ENCODE peak calls at places on chromosome 15, in seven cellular contexts. T, J, A, R, Q, V and N are unnamed samples.

GRCh38 chr15:68417897-68418296 is 14.1 kb downstream of the ITGA11 start:
- DNase-seq in T (peak; percentile 44), J (no peak), Q (no peak), V (no peak), A (no peak), R (no peak), N (no peak)

GRCh38 chr15:29685156-29686078 is 136.9 kb downstream of the TJP1 start:
- DNase-seq in V (peak; percentile 69), A (no peak), J (no peak), R (peak; percentile 66), Q (peak; percentile 71), T (no peak), N (no peak)

GRCh38 chr15:41955100-41955499 is 17.3 kb downstream of the EHD4 start:
- DNase-seq in T (peak; percentile 23), A (no peak), Q (no peak), R (no peak), J (no peak), V (no peak), N (no peak)

GRCh38 chr15:26662226-26662750 is 110.6 kb downstream of the GABRB3 start:
- DNase-seq in V (no peak), A (no peak), T (no peak), R (no peak), Q (no peak), J (no peak), N (no peak)

GRCh38 chr15:42175671-42176070 is 19.2 kb upstream of the PLA2G4F start:
- DNase-seq in T (no peak), R (no peak), A (no peak), J (no peak), V (no peak), Q (no peak), N (no peak)

GRCh38 chr15:41917767-41918430 is 24.0 kb upstream of the SPTBN5 start:
- DNase-seq in J (no peak), V (peak; percentile 55), R (peak; percentile 86), A (no peak), Q (peak; percentile 75), T (peak; percentile 76), N (no peak)

GRCh38 chr15:56733131-56734012 is at the start of gene ZNF280D:
- DNase-seq in V (peak; percentile 91), A (peak; percentile 77), Q (peak; percentile 92), R (peak; percentile 84), T (peak; percentile 88), J (peak; percentile 88), N (peak; percentile 53)

GRCh38 chr15:59174846-59175831 is 31.5 kb upstream of the LDHAL6B start:
- DNase-seq in A (peak; percentile 70), V (peak; percentile 66), J (peak; percentile 57), Q (peak; percentile 88), T (peak; percentile 76), R (peak; percentile 62), N (peak; percentile 60)

GRCh38 chr15:42584031-42584765 is 8.8 kb downstream of the STARD9 start:
- DNase-seq in V (no peak), Q (peak; percentile 31), J (no peak), R (peak; percentile 64), T (no peak), A (no peak), N (no peak)

GRCh38 chr15:40915679-40916078 is 13.5 kb upstream of the DLL4 start:
- DNase-seq in T (no peak), V (no peak), A (no peak), Q (no peak), J (no peak), R (no peak), N (no peak)

GRCh38 chr15:80106051-80106450 is 46.6 kb downstream of the ZFAND6 start:
- DNase-seq in J (no peak), R (peak; percentile 64), V (no peak), T (no peak), Q (peak; percentile 62), A (no peak), N (no peak)

GRCh38 chr15:39482467-39482866 is 98.4 kb upstream of the THBS1 start:
- DNase-seq in R (no peak), Q (no peak), V (no peak), T (no peak), J (no peak), A (no peak), N (no peak)

GRCh38 chr15:98823012-98823458 is 174.7 kb downstream of the IGF1R start:
- DNase-seq in J (no peak), Q (peak; percentile 81), R (peak; percentile 87), T (no peak), A (no peak), V (peak; percentile 79), N (no peak)

GRCh38 chr15:70474682-70475438 is 288.5 kb downstream of the UACA start:
- DNase-seq in Q (peak; percentile 91), J (no peak), T (peak; percentile 83), A (peak; percentile 74), V (peak; percentile 91), R (peak; percentile 98), N (no peak)

GRCh38 chr15:35067501-35068347 is 17.4 kb downstream of the NANOGP8 start:
- DNase-seq in V (no peak), Q (no peak), J (no peak), T (no peak), A (no peak), R (no peak), N (no peak)

GRCh38 chr15:74060251-74060650 is 22.1 kb downstream of the GOLGA6A start:
- DNase-seq in J (no peak), V (no peak), A (no peak), Q (no peak), T (no peak), R (no peak), N (no peak)

GRCh38 chr15:94335616-94336015 is 104.3 kb downstream of the MCTP2 start:
- DNase-seq in J (no peak), T (no peak), A (no peak), R (no peak), Q (no peak), V (peak; percentile 14), N (no peak)

GRCh38 chr15:20344601-20345400 is 196.8 kb downstream of the GOLGA6L6 start:
- DNase-seq in R (no peak), T (no peak), V (no peak), J (no peak), A (no peak), Q (no peak), N (no peak)

GRCh38 chr15:78264304-78265136 is at the start of gene DNAJA4:
- DNase-seq in Q (peak; percentile 32), T (peak; percentile 66), J (peak; percentile 44), R (no peak), V (peak; percentile 50), A (peak; percentile 61), N (peak; percentile 56)

GRCh38 chr15:52529289-52529929 is 729 bp upstream of the MYO5A start:
- DNase-seq in R (no peak), A (no peak), V (no peak), Q (no peak), T (no peak), J (no peak), N (peak; percentile 66)

GRCh38 chr15:59791646-59792208 is 102.6 kb upstream of the BNIP2 start:
- DNase-seq in A (no peak), Q (no peak), V (no peak), T (no peak), J (no peak), R (peak; percentile 10), N (no peak)

GRCh38 chr15:76078285-76078863 is 18.6 kb downstream of the TMEM266 start:
- DNase-seq in V (no peak), A (no peak), J (no peak), T (no peak), R (no peak), Q (no peak), N (no peak)

GRCh38 chr15:48627260-48627969 is 18.1 kb downstream of the FBN1 start:
- DNase-seq in A (no peak), T (no peak), V (peak; percentile 31), R (peak; percentile 70), J (no peak), Q (peak; percentile 90), N (no peak)

GRCh38 chr15:66254364-66255292 is 1.1 kb upstream of the MEGF11 start:
- DNase-seq in V (no peak), J (no peak), A (no peak), R (no peak), Q (no peak), T (no peak), N (no peak)

GRCh38 chr15:63752075-63752684 is 81.6 kb downstream of the HERC1 start:
- DNase-seq in T (no peak), Q (peak; percentile 80), A (peak; percentile 46), J (no peak), V (peak; percentile 53), R (peak; percentile 63), N (no peak)

GRCh38 chr15:99986297-99987118 is 253.3 kb upstream of the LYSMD4 start:
- DNase-seq in R (no peak), T (no peak), J (no peak), Q (no peak), V (no peak), A (no peak), N (no peak)

GRCh38 chr15:100902436-100903190 is 16.5 kb upstream of the LRRK1 start:
- DNase-seq in R (peak; percentile 43), Q (peak; percentile 94), T (peak; percentile 83), V (peak; percentile 84), A (peak; percentile 27), J (no peak), N (no peak)

GRCh38 chr15:98896802-98897732 is 110.5 kb downstream of the PGPEP1L start:
- DNase-seq in J (no peak), Q (peak; percentile 99), T (peak; percentile 66), R (peak; percentile 100), A (no peak), V (peak; percentile 86), N (no peak)

GRCh38 chr15:34436126-34436955 is 1.3 kb downstream of the GOLGA8A start:
- DNase-seq in A (no peak), J (no peak), R (peak; percentile 44), T (no peak), Q (peak; percentile 7), V (no peak), N (peak; percentile 71)